ENCODE peak calls at places on chromosomes 1 and 21, in six cellular contexts. P is tibial artery, J is left ventricle myocardium inferior, R is right lobe of liver, F is uterus, W is MM.1S. O is an unnamed sample.

GRCh38 chr1:119773711-119774241 is 5.1 kb upstream of the HMGCS2 start:
- DNase-seq in P (no peak), R (no peak), F (no peak), W (no peak), J (no peak), O (no peak)

GRCh38 chr1:224127925-224128819 is 14.3 kb downstream of the FBXO28 start:
- DNase-seq in R (no peak), J (no peak), W (no peak), F (no peak), P (no peak), O (no peak)

GRCh38 chr1:198168180-198168579 is 11.4 kb downstream of the NEK7 start:
- DNase-seq in F (no peak), R (no peak), W (no peak), J (no peak), P (no peak), O (no peak)

GRCh38 chr1:241518447-241519307 is 878 bp downstream of the FH start:
- DNase-seq in R (peak), P (peak), J (no peak), F (peak), W (peak), O (no peak)

GRCh38 chr1:147500309-147500839 is 40.9 kb upstream of the BCL9 start:
- DNase-seq in R (no peak), P (no peak), J (no peak), W (no peak), F (no peak), O (no peak)

GRCh38 chr1:111604931-111605330 is 14.7 kb upstream of the RAP1A start:
- DNase-seq in P (no peak), F (no peak), R (no peak), J (no peak), W (no peak), O (no peak)

GRCh38 chr1:15621975-15622374 is 4.7 kb downstream of the DDI2 start:
- DNase-seq in W (no peak), R (no peak), P (peak), F (no peak), J (no peak), O (no peak)

GRCh38 chr1:223337174-223337869 is 26.7 kb downstream of the SUSD4 start:
- DNase-seq in J (no peak), F (no peak), P (no peak), W (no peak), R (no peak), O (no peak)

GRCh38 chr21:44455524-44456206 is 355 bp downstream of the LRRC3 start:
- DNase-seq in P (no peak), J (peak), W (no peak), F (no peak), R (peak), O (no peak)

GRCh38 chr1:185670187-185670627 is 64.0 kb upstream of the HMCN1 start:
- DNase-seq in F (no peak), J (no peak), W (peak), R (no peak), P (peak), O (peak)

GRCh38 chr1:160204526-160205241 is 500 bp upstream of the PEA15 start:
- DNase-seq in P (no peak), J (no peak), R (peak), F (no peak), W (peak), O (no peak)

GRCh38 chr1:156259805-156260204 is 11.9 kb upstream of the PAQR6 start:
- DNase-seq in R (no peak), P (no peak), F (peak), J (no peak), W (no peak), O (no peak)

GRCh38 chr1:199307865-199308264 is 669.0 kb downstream of the PTPRC start:
- DNase-seq in R (no peak), P (no peak), W (no peak), J (no peak), F (no peak), O (no peak)

GRCh38 chr1:31376374-31377134 is 3.7 kb upstream of the FABP3 start:
- DNase-seq in J (no peak), W (no peak), F (no peak), R (no peak), P (no peak), O (peak)

GRCh38 chr1:20359451-20360330 is 69.0 kb downstream of the VWA5B1 start:
- DNase-seq in R (no peak), J (no peak), P (no peak), W (peak), F (no peak), O (no peak)

GRCh38 chr1:192158181-192158580 is at the start of gene RGS18:
- DNase-seq in P (peak), W (no peak), R (no peak), F (no peak), J (no peak), O (no peak)

GRCh38 chr1:156898151-156898550 is 4.6 kb downstream of the PEAR1 start:
- DNase-seq in J (peak), W (no peak), R (no peak), P (no peak), F (peak), O (peak)

GRCh38 chr1:218164930-218165686 is 120.0 kb upstream of the RRP15 start:
- DNase-seq in W (peak), J (peak), F (no peak), P (no peak), R (no peak), O (no peak)

GRCh38 chr21:33801424-33802405 is 113.9 kb downstream of the ATP5PO start:
- DNase-seq in F (no peak), P (no peak), R (peak), J (no peak), W (peak), O (peak)

GRCh38 chr1:82464362-82464931 is 663.7 kb downstream of the ADGRL2 start:
- DNase-seq in P (no peak), F (no peak), W (no peak), R (peak), J (peak), O (no peak)

GRCh38 chr1:26156285-26157038 is 2.4 kb upstream of the FAM110D start:
- DNase-seq in F (peak), P (no peak), J (peak), W (no peak), R (no peak), O (no peak)

GRCh38 chr1:153568367-153569099 is 2.9 kb upstream of the S100A2 start:
- DNase-seq in R (peak), J (peak), P (peak), F (peak), W (peak), O (peak)

GRCh38 chr1:28160677-28161328 is 15.7 kb downstream of the PTAFR start:
- DNase-seq in J (no peak), R (no peak), P (peak), W (no peak), F (peak), O (peak)

GRCh38 chr21:45551316-45551715 is 9.1 kb upstream of the SLC19A1 start:
- DNase-seq in F (no peak), P (no peak), W (no peak), J (peak), R (peak), O (no peak)

GRCh38 chr1:180571832-180572636 is 13.3 kb downstream of the OVAAL start:
- DNase-seq in P (no peak), F (no peak), R (no peak), W (no peak), J (no peak), O (no peak)

GRCh38 chr1:44237721-44238457 is 24.6 kb downstream of the DMAP1 start:
- DNase-seq in W (no peak), J (no peak), P (peak), F (peak), R (no peak), O (no peak)

GRCh38 chr1:91804546-91805023 is 81.4 kb downstream of the TGFBR3 start:
- DNase-seq in P (no peak), W (no peak), J (no peak), F (no peak), R (no peak), O (no peak)

GRCh38 chr1:10761503-10762152 is 34.8 kb downstream of the CASZ1 start:
- DNase-seq in J (no peak), W (no peak), F (no peak), P (no peak), R (no peak), O (no peak)

DNA sequence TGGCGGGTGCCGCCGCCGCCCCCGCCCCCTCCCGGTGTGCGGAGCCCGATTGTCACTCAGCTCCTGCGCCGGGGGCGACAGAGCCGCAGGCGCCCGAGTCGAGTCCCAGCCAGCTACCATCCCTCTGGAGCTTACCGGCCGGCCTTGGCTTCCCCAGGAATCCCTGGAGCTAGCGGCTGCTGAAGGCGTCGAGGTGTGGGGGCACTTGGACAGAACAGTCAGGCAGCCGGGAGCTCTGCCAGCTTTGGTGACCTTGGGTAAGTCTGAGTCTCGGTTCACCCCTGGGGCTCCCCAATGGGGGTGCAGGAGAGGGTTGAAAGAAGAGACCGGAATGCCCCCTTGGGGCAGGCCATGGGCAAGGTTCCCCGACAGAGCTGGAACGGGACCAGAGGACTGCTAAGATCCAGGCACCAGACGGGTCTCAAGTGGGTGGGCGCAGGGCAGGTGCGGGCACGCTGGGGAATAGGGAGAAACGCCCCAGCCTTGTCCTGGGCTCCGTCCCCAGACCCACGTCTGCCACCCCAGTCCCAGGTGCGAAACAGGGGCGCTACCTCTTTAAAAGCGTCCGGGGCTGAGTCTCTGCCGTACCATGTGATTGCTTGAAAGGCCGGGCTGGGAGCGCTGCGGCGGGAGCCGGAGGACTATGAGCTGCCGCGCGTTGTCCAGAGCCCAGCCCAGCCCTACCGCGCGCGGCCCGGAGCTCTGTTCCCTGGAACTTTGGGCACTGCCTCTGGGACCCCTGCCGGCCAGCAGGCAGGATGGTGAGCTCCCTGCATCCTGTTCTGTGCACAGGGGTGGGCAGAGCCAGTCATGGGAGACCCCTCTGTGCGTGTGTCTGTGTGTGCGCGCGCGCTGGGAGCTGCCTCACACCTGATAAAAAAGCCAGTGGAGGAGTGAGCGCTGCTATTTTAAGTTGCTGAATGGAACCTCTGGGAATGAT is at the start of gene ADORA1:
- DNase-seq in P (peak), W (peak), R (peak), J (peak), F (peak), O (no peak)
- H3K4me3 ChIP-seq in P (peak), W (peak), R (peak), J (peak), F (peak), O (peak)

GRCh38 chr1:30329802-30330557 is 393.4 kb downstream of the MATN1 start:
- DNase-seq in P (no peak), J (no peak), W (no peak), R (peak), F (no peak), O (no peak)

GRCh38 chr1:30330644-30331043 is 392.7 kb downstream of the MATN1 start:
- DNase-seq in J (no peak), F (no peak), W (no peak), R (no peak), P (no peak), O (no peak)

GRCh38 chr1:30329263-30329753 is 394.1 kb downstream of the MATN1 start:
- DNase-seq in J (no peak), P (no peak), W (no peak), R (peak), F (no peak), O (no peak)

GRCh38 chr1:30332100-30333094 is 391.0 kb downstream of the MATN1 start:
- DNase-seq in J (no peak), W (no peak), P (no peak), R (no peak), F (no peak), O (no peak)

GRCh38 chr1:30331415-30332065 is 391.8 kb downstream of the MATN1 start:
- DNase-seq in J (no peak), P (no peak), R (no peak), W (no peak), F (no peak), O (no peak)
- H3K27ac ChIP-seq in J (no peak), P (no peak), R (no peak), W (no peak), F (no peak), O (no peak)

DNA sequence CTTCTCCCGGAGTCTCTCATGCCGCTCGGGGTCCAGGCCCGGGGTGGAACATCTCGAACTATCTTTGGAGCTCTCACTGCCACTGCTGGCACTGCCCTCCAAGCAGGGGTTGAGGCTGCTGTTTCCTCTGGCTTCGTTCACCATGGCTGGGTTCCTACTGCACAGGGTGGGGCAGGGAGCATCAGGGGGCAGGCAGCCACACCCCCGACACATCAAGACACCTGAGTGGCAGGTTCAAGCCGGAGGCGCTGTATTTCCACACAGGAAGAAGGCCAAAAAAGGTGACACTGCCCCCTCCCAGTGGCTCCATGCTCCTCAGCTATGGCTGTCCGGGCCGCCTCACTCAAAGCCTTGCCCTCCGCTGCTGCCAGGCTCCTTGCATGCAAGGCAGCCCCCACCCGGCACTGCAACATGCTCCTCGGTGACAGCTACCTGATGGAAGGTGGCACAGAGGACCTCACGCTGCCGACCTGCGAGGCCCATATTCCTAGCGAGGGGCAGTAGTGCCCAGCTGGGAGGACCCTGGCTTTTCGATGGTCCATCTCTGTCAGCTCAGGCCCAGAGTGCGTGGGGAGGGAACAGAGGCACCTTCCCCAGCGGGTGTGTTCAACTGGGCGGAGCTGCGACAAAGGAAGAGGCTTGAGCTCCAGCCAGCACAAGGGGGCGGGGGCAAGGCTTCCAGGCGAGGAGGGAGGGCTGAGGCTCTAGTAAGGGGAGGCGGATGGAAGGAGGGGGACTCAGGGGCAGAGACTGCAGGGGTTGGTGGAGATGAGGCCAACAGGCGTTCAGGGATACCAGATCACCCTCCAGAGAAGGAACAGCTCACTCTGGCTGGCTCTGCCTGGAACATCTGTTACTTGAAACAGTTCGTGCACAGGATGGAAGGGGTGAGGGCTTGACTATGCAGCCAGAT is 2.5 kb downstream of the MTHFR start:
- DNase-seq in P (peak), W (peak), J (peak), F (peak), R (peak), O (peak)
- TF ChIP-seq CTCF in P (no peak), W (no peak), J (no peak), F (peak), R (no peak), O (no peak)

GRCh38 chr1:207827488-207827830 is 75.6 kb downstream of the CD46 start:
- DNase-seq in P (peak), W (no peak), J (no peak), F (no peak), R (no peak), O (no peak)

GRCh38 chr1:207824691-207825090 is 72.8 kb downstream of the CD46 start:
- DNase-seq in F (peak), J (no peak), P (peak), R (no peak), W (no peak), O (no peak)

GRCh38 chr1:207826557-207827487 is 75.0 kb downstream of the CD46 start:
- DNase-seq in R (peak), W (no peak), J (no peak), F (peak), P (peak), O (no peak)

GRCh38 chr1:207825296-207825695 is 73.4 kb downstream of the CD46 start:
- DNase-seq in J (no peak), F (no peak), W (no peak), P (no peak), R (no peak), O (no peak)

DNA sequence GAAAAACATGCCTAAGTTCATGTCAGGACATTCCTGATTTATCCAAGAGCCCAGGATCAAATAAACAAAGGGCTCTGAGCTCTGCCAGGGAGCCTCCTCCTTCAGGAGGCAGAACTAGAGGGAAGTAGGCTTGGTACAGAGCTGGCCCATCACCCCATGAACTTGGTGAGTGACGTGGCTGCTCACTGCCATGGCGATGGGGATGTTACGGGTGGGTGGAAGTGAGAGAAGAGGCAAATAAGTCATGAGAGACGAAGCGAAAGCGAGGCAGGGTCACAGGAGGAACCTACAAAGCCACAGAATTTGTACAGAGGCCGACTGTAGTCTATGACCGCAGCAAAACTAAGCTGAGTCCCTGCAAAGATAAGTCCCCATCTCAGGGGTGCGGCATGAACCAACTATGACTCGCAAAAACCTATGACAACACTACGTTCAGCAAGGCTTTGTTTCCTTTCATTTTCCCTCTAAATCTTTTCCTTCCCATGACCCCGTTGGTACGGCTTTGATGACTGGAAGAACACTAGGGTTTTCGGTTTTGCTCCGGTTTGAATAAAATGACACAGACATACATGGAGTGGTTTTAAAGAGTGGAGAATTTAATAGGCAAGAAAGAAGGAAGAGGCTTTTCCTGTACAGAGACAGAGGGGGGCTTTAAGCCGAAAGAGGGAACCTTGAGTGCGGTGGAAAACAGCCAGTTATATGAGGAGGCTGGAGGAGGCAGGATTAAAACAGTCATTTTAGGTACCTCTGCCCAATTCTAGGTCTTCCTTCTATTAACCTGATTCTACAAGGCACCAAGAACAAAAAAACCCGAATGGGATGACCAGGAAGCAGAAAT is 74.1 kb downstream of the CD46 start:
- DNase-seq in F (peak), R (peak), W (peak), J (peak), P (peak), O (no peak)
- H3K4me3 ChIP-seq in F (peak), R (peak), W (peak), J (peak), P (peak), O (no peak)

GRCh38 chr1:209882942-209883340 is 55.1 kb upstream of the SYT14 start:
- DNase-seq in J (no peak), F (no peak), R (no peak), W (no peak), P (no peak), O (no peak)
- H3K27ac ChIP-seq in J (no peak), F (peak), R (no peak), W (no peak), P (no peak), O (peak)

GRCh38 chr1:17627239-17628052 is 87.9 kb downstream of the ARHGEF10L start:
- DNase-seq in J (no peak), P (no peak), W (no peak), F (no peak), R (no peak), O (no peak)
- TF ChIP-seq CTCF in J (no peak), P (no peak), W (peak), F (no peak), R (no peak), O (no peak)

GRCh38 chr1:2528611-2528965 is 1.5 kb downstream of the HES5 start:
- DNase-seq in W (no peak), P (no peak), F (no peak), J (no peak), R (no peak), O (no peak)

GRCh38 chr1:2530501-2531361 is 668 bp upstream of the HES5 start:
- DNase-seq in W (no peak), R (peak), P (no peak), F (no peak), J (no peak), O (no peak)

GRCh38 chr1:2529776-2530500 is at the start of gene HES5:
- DNase-seq in P (no peak), F (no peak), W (no peak), R (no peak), J (peak), O (no peak)

GRCh38 chr1:2528016-2528415 is 1.6 kb upstream of the PANK4 start:
- DNase-seq in F (no peak), W (no peak), R (peak), J (peak), P (peak), O (no peak)

GRCh38 chr1:2528966-2529750 is 905 bp downstream of the HES5 start:
- DNase-seq in R (peak), F (no peak), W (no peak), J (no peak), P (no peak), O (no peak)
- H3K4me3 ChIP-seq in R (peak), F (no peak), W (no peak), J (peak), P (peak), O (no peak)

GRCh38 chr1:173204693-173205092 is 2.4 kb downstream of the TNFSF4 start:
- DNase-seq in P (no peak), W (no peak), R (no peak), F (no peak), J (no peak), O (no peak)
- H3K27ac ChIP-seq in P (no peak), W (no peak), R (no peak), F (no peak), J (no peak), O (no peak)

GRCh38 chr1:87335175-87335992 is 6.7 kb downstream of the LMO4 start:
- DNase-seq in P (peak), J (peak), F (peak), R (peak), W (peak), O (no peak)
- TF ChIP-seq CTCF in P (peak), J (peak), F (peak), R (peak), W (no peak), O (no peak)

GRCh38 chr21:22575165-22575584 is 1577.0 kb downstream of the NCAM2 start:
- DNase-seq in P (no peak), J (no peak), R (no peak), F (no peak), W (peak), O (no peak)
- H3K4me3 ChIP-seq in P (no peak), J (peak), R (no peak), F (no peak), W (no peak), O (no peak)

O was measured in AG04450.